ENCODE peak calls at places on chromosome 4, in four cellular contexts. One of them, this sample, is unnamed.

GRCh38 chr4:5973486-5974220 is 44.6 kb downstream of the C4orf50 start:
- DNase-seq in NCI-H774: no peak
- DNase-seq in stimulated activated CD4-positive, alpha-beta T cell treated with anti-CD3 and anti-CD28 coated beads, Interleukin-12 subunit alpha, Interleukin-12 subunit beta, amount 100 ng/mL, for 4 hours: no peak
- DNase-seq in H4: no peak
- DNase-seq in this sample: no peak

GRCh38 chr4:152634110-152634760 is 45.6 kb downstream of the TMEM154 start:
- DNase-seq in stimulated activated CD4-positive, alpha-beta T cell treated with anti-CD3 and anti-CD28 coated beads, Interleukin-12 subunit alpha, Interleukin-12 subunit beta, amount 100 ng/mL, for 4 hours: no peak
- DNase-seq in NCI-H774: no peak
- DNase-seq in H4: no peak
- DNase-seq in this sample: no peak

GRCh38 chr4:39104255-39104654 is 42.2 kb downstream of the KLHL5 start:
- DNase-seq in H4: no peak
- DNase-seq in NCI-H774: no peak
- DNase-seq in stimulated activated CD4-positive, alpha-beta T cell treated with anti-CD3 and anti-CD28 coated beads, Interleukin-12 subunit alpha, Interleukin-12 subunit beta, amount 100 ng/mL, for 4 hours: no peak
- DNase-seq in this sample: no peak

GRCh38 chr4:142705820-142706219 is 140.3 kb downstream of the INPP4B start:
- DNase-seq in stimulated activated CD4-positive, alpha-beta T cell treated with anti-CD3 and anti-CD28 coated beads, Interleukin-12 subunit alpha, Interleukin-12 subunit beta, amount 100 ng/mL, for 4 hours: no peak
- DNase-seq in NCI-H774: no peak
- DNase-seq in H4: no peak
- DNase-seq in this sample: no peak

GRCh38 chr4:130424211-130424610 is 1328.3 kb downstream of the C4orf33 start:
- DNase-seq in NCI-H774: no peak
- DNase-seq in stimulated activated CD4-positive, alpha-beta T cell treated with anti-CD3 and anti-CD28 coated beads, Interleukin-12 subunit alpha, Interleukin-12 subunit beta, amount 100 ng/mL, for 4 hours: no peak
- DNase-seq in H4: no peak
- DNase-seq in this sample: no peak

GRCh38 chr4:82809614-82810013 is 11.0 kb upstream of the SCD5 start:
- DNase-seq in H4: no peak
- DNase-seq in NCI-H774: no peak
- DNase-seq in stimulated activated CD4-positive, alpha-beta T cell treated with anti-CD3 and anti-CD28 coated beads, Interleukin-12 subunit alpha, Interleukin-12 subunit beta, amount 100 ng/mL, for 4 hours: no peak
- DNase-seq in this sample: no peak

GRCh38 chr4:183905593-183906485 is 732 bp downstream of the STOX2 start:
- DNase-seq in H4: peak
- DNase-seq in stimulated activated CD4-positive, alpha-beta T cell treated with anti-CD3 and anti-CD28 coated beads, Interleukin-12 subunit alpha, Interleukin-12 subunit beta, amount 100 ng/mL, for 4 hours: no peak
- DNase-seq in NCI-H774: no peak
- DNase-seq in this sample: no peak

GRCh38 chr4:185142563-185142910 is 529 bp upstream of the SLC25A4 start:
- DNase-seq in stimulated activated CD4-positive, alpha-beta T cell treated with anti-CD3 and anti-CD28 coated beads, Interleukin-12 subunit alpha, Interleukin-12 subunit beta, amount 100 ng/mL, for 4 hours: no peak
- DNase-seq in NCI-H774: no peak
- DNase-seq in H4: no peak
- DNase-seq in this sample: no peak

GRCh38 chr4:47623916-47624554 is 139.0 kb downstream of the ATP10D start:
- DNase-seq in stimulated activated CD4-positive, alpha-beta T cell treated with anti-CD3 and anti-CD28 coated beads, Interleukin-12 subunit alpha, Interleukin-12 subunit beta, amount 100 ng/mL, for 4 hours: no peak
- DNase-seq in H4: no peak
- DNase-seq in NCI-H774: no peak
- DNase-seq in this sample: no peak

GRCh38 chr4:144906181-144906895 is 191.7 kb downstream of the ANAPC10 start:
- DNase-seq in H4: no peak
- DNase-seq in NCI-H774: no peak
- DNase-seq in stimulated activated CD4-positive, alpha-beta T cell treated with anti-CD3 and anti-CD28 coated beads, Interleukin-12 subunit alpha, Interleukin-12 subunit beta, amount 100 ng/mL, for 4 hours: no peak
- DNase-seq in this sample: no peak

GRCh38 chr4:16704488-16704887 is 194.0 kb downstream of the LDB2 start:
- DNase-seq in NCI-H774: no peak
- DNase-seq in stimulated activated CD4-positive, alpha-beta T cell treated with anti-CD3 and anti-CD28 coated beads, Interleukin-12 subunit alpha, Interleukin-12 subunit beta, amount 100 ng/mL, for 4 hours: no peak
- DNase-seq in H4: no peak
- DNase-seq in this sample: no peak

GRCh38 chr4:170306208-170306607 is 216.5 kb upstream of the AADAT start:
- DNase-seq in NCI-H774: no peak
- DNase-seq in stimulated activated CD4-positive, alpha-beta T cell treated with anti-CD3 and anti-CD28 coated beads, Interleukin-12 subunit alpha, Interleukin-12 subunit beta, amount 100 ng/mL, for 4 hours: no peak
- DNase-seq in H4: no peak
- DNase-seq in this sample: no peak

This sample was measured in activated naive CD4-positive, alpha-beta T cell.